ENCODE peak calls at places on chromosomes 11 and 22, in five cellular contexts. One of them, this sample, is unnamed.

GRCh38 chr11:99020324-99021225 is at the start of gene CNTN5:
- DNase-seq in stimulated activated CD8-positive, alpha-beta memory T cell treated with anti-CD3 and anti-CD28 coated beads, Interleukin-2, amount 100 ng/mL, for 1 hour: no peak
- DNase-seq in epithelial cell of prostate: no peak
- DNase-seq in Ammon's horn: peak; percentile 60
- DNase-seq in uterus: peak; percentile 20
- DNase-seq in this sample: no peak

GRCh38 chr22:46484861-46485595 is 52.4 kb downstream of the CELSR1 start:
- DNase-seq in stimulated activated CD8-positive, alpha-beta memory T cell treated with anti-CD3 and anti-CD28 coated beads, Interleukin-2, amount 100 ng/mL, for 1 hour: no peak
- DNase-seq in epithelial cell of prostate: no peak
- DNase-seq in Ammon's horn: no peak
- DNase-seq in uterus: no peak
- DNase-seq in this sample: no peak

GRCh38 chr11:110759972-110760381 is 47.7 kb upstream of the ARHGAP20 start:
- DNase-seq in stimulated activated CD8-positive, alpha-beta memory T cell treated with anti-CD3 and anti-CD28 coated beads, Interleukin-2, amount 100 ng/mL, for 1 hour: no peak
- DNase-seq in epithelial cell of prostate: peak; percentile 14
- DNase-seq in Ammon's horn: no peak
- DNase-seq in uterus: no peak
- DNase-seq in this sample: no peak

GRCh38 chr22:45112136-45112879 is 51.4 kb upstream of the NUP50 start:
- DNase-seq in stimulated activated CD8-positive, alpha-beta memory T cell treated with anti-CD3 and anti-CD28 coated beads, Interleukin-2, amount 100 ng/mL, for 1 hour: no peak
- DNase-seq in epithelial cell of prostate: peak; percentile 64
- DNase-seq in Ammon's horn: no peak
- DNase-seq in uterus: no peak
- DNase-seq in this sample: no peak

GRCh38 chr11:3859373-3859881 is 4.0 kb downstream of the STIM1 start:
- DNase-seq in stimulated activated CD8-positive, alpha-beta memory T cell treated with anti-CD3 and anti-CD28 coated beads, Interleukin-2, amount 100 ng/mL, for 1 hour: no peak
- DNase-seq in epithelial cell of prostate: no peak
- DNase-seq in Ammon's horn: no peak
- DNase-seq in uterus: no peak
- DNase-seq in this sample: no peak

GRCh38 chr22:45678961-45679912 is 7.6 kb downstream of the ATXN10 start:
- DNase-seq in stimulated activated CD8-positive, alpha-beta memory T cell treated with anti-CD3 and anti-CD28 coated beads, Interleukin-2, amount 100 ng/mL, for 1 hour: no peak
- DNase-seq in epithelial cell of prostate: no peak
- DNase-seq in Ammon's horn: peak; percentile 46
- DNase-seq in uterus: no peak
- DNase-seq in this sample: no peak

GRCh38 chr11:128437137-128437536 is 150.2 kb downstream of the ETS1 start:
- DNase-seq in stimulated activated CD8-positive, alpha-beta memory T cell treated with anti-CD3 and anti-CD28 coated beads, Interleukin-2, amount 100 ng/mL, for 1 hour: no peak
- DNase-seq in epithelial cell of prostate: no peak
- DNase-seq in Ammon's horn: no peak
- DNase-seq in uterus: no peak
- DNase-seq in this sample: no peak

GRCh38 chr22:29073618-29074275 is 912 bp downstream of the KREMEN1 start:
- DNase-seq in stimulated activated CD8-positive, alpha-beta memory T cell treated with anti-CD3 and anti-CD28 coated beads, Interleukin-2, amount 100 ng/mL, for 1 hour: no peak
- DNase-seq in epithelial cell of prostate: no peak
- DNase-seq in Ammon's horn: peak; percentile 30
- DNase-seq in uterus: peak; percentile 59
- DNase-seq in this sample: no peak

GRCh38 chr11:116101737-116102275 is 597.6 kb upstream of the CADM1 start:
- DNase-seq in stimulated activated CD8-positive, alpha-beta memory T cell treated with anti-CD3 and anti-CD28 coated beads, Interleukin-2, amount 100 ng/mL, for 1 hour: no peak
- DNase-seq in epithelial cell of prostate: no peak
- DNase-seq in Ammon's horn: no peak
- DNase-seq in uterus: no peak
- DNase-seq in this sample: no peak

GRCh38 chr11:65612691-65613090 is 1.3 kb downstream of the MAP3K11 start:
- DNase-seq in stimulated activated CD8-positive, alpha-beta memory T cell treated with anti-CD3 and anti-CD28 coated beads, Interleukin-2, amount 100 ng/mL, for 1 hour: no peak
- DNase-seq in epithelial cell of prostate: no peak
- DNase-seq in Ammon's horn: no peak
- DNase-seq in uterus: no peak
- DNase-seq in this sample: no peak

GRCh38 chr22:32649515-32650200 is 151.8 kb upstream of the TIMP3 start:
- DNase-seq in stimulated activated CD8-positive, alpha-beta memory T cell treated with anti-CD3 and anti-CD28 coated beads, Interleukin-2, amount 100 ng/mL, for 1 hour: no peak
- DNase-seq in epithelial cell of prostate: no peak
- DNase-seq in Ammon's horn: no peak
- DNase-seq in uterus: peak; percentile 60
- DNase-seq in this sample: no peak

GRCh38 chr11:8289426-8290047 is 25.9 kb upstream of the LMO1 start:
- DNase-seq in stimulated activated CD8-positive, alpha-beta memory T cell treated with anti-CD3 and anti-CD28 coated beads, Interleukin-2, amount 100 ng/mL, for 1 hour: no peak
- DNase-seq in epithelial cell of prostate: no peak
- DNase-seq in Ammon's horn: no peak
- DNase-seq in uterus: no peak
- DNase-seq in this sample: no peak

GRCh38 chr11:8338138-8338537 is 74.5 kb upstream of the LMO1 start:
- DNase-seq in stimulated activated CD8-positive, alpha-beta memory T cell treated with anti-CD3 and anti-CD28 coated beads, Interleukin-2, amount 100 ng/mL, for 1 hour: no peak
- DNase-seq in epithelial cell of prostate: no peak
- DNase-seq in Ammon's horn: peak; percentile 36
- DNase-seq in uterus: no peak
- DNase-seq in this sample: no peak

GRCh38 chr11:35746356-35747153 is 84.0 kb downstream of the TRIM44 start:
- DNase-seq in stimulated activated CD8-positive, alpha-beta memory T cell treated with anti-CD3 and anti-CD28 coated beads, Interleukin-2, amount 100 ng/mL, for 1 hour: no peak
- DNase-seq in epithelial cell of prostate: no peak
- DNase-seq in Ammon's horn: no peak
- DNase-seq in uterus: no peak
- DNase-seq in this sample: no peak

GRCh38 chr11:12802418-12803085 is 128.3 kb downstream of the TEAD1 start:
- DNase-seq in stimulated activated CD8-positive, alpha-beta memory T cell treated with anti-CD3 and anti-CD28 coated beads, Interleukin-2, amount 100 ng/mL, for 1 hour: no peak
- DNase-seq in epithelial cell of prostate: peak; percentile 94
- DNase-seq in Ammon's horn: peak; percentile 28
- DNase-seq in uterus: peak; percentile 54
- DNase-seq in this sample: no peak

GRCh38 chr11:85875505-85875904 is 20.3 kb downstream of the CCDC83 start:
- DNase-seq in stimulated activated CD8-positive, alpha-beta memory T cell treated with anti-CD3 and anti-CD28 coated beads, Interleukin-2, amount 100 ng/mL, for 1 hour: no peak
- DNase-seq in epithelial cell of prostate: no peak
- DNase-seq in Ammon's horn: no peak
- DNase-seq in uterus: no peak
- DNase-seq in this sample: no peak

GRCh38 chr22:49749227-49749626 is 78.4 kb downstream of the BRD1 start:
- DNase-seq in stimulated activated CD8-positive, alpha-beta memory T cell treated with anti-CD3 and anti-CD28 coated beads, Interleukin-2, amount 100 ng/mL, for 1 hour: no peak
- DNase-seq in epithelial cell of prostate: no peak
- DNase-seq in Ammon's horn: no peak
- DNase-seq in uterus: no peak
- DNase-seq in this sample: no peak

GRCh38 chr11:126157326-126158030 is 54.0 kb downstream of the RPUSD4 start:
- DNase-seq in stimulated activated CD8-positive, alpha-beta memory T cell treated with anti-CD3 and anti-CD28 coated beads, Interleukin-2, amount 100 ng/mL, for 1 hour: no peak
- DNase-seq in epithelial cell of prostate: no peak
- DNase-seq in Ammon's horn: no peak
- DNase-seq in uterus: no peak
- DNase-seq in this sample: no peak

GRCh38 chr22:42132457-42132856 is 1.8 kb upstream of the CYP2D6 start:
- DNase-seq in stimulated activated CD8-positive, alpha-beta memory T cell treated with anti-CD3 and anti-CD28 coated beads, Interleukin-2, amount 100 ng/mL, for 1 hour: no peak
- DNase-seq in epithelial cell of prostate: no peak
- DNase-seq in Ammon's horn: no peak
- DNase-seq in uterus: no peak
- DNase-seq in this sample: no peak

GRCh38 chr11:77121876-77122575 is 6.0 kb upstream of the MYO7A start:
- DNase-seq in stimulated activated CD8-positive, alpha-beta memory T cell treated with anti-CD3 and anti-CD28 coated beads, Interleukin-2, amount 100 ng/mL, for 1 hour: no peak
- DNase-seq in epithelial cell of prostate: no peak
- DNase-seq in Ammon's horn: no peak
- DNase-seq in uterus: no peak
- DNase-seq in this sample: no peak

GRCh38 chr22:41052661-41053490 is 39.5 kb upstream of the EP300 start:
- DNase-seq in stimulated activated CD8-positive, alpha-beta memory T cell treated with anti-CD3 and anti-CD28 coated beads, Interleukin-2, amount 100 ng/mL, for 1 hour: no peak
- DNase-seq in epithelial cell of prostate: peak; percentile 22
- DNase-seq in Ammon's horn: no peak
- DNase-seq in uterus: no peak
- DNase-seq in this sample: no peak

GRCh38 chr11:106459135-106459534 is 381.7 kb downstream of the AASDHPPT start:
- DNase-seq in stimulated activated CD8-positive, alpha-beta memory T cell treated with anti-CD3 and anti-CD28 coated beads, Interleukin-2, amount 100 ng/mL, for 1 hour: no peak
- DNase-seq in epithelial cell of prostate: no peak
- DNase-seq in Ammon's horn: no peak
- DNase-seq in uterus: no peak
- DNase-seq in this sample: no peak

GRCh38 chr11:7413961-7414728 is 71.2 kb upstream of the OLFML1 start:
- DNase-seq in stimulated activated CD8-positive, alpha-beta memory T cell treated with anti-CD3 and anti-CD28 coated beads, Interleukin-2, amount 100 ng/mL, for 1 hour: no peak
- DNase-seq in epithelial cell of prostate: peak; percentile 18
- DNase-seq in Ammon's horn: no peak
- DNase-seq in uterus: no peak
- DNase-seq in this sample: no peak

GRCh38 chr11:122375687-122376399 is 259.8 kb upstream of the BLID start:
- DNase-seq in stimulated activated CD8-positive, alpha-beta memory T cell treated with anti-CD3 and anti-CD28 coated beads, Interleukin-2, amount 100 ng/mL, for 1 hour: no peak
- DNase-seq in epithelial cell of prostate: peak; percentile 43
- DNase-seq in Ammon's horn: no peak
- DNase-seq in uterus: no peak
- DNase-seq in this sample: no peak

GRCh38 chr22:48734359-48734758 is 1093.3 kb downstream of the BRD1 start:
- DNase-seq in stimulated activated CD8-positive, alpha-beta memory T cell treated with anti-CD3 and anti-CD28 coated beads, Interleukin-2, amount 100 ng/mL, for 1 hour: no peak
- DNase-seq in epithelial cell of prostate: no peak
- DNase-seq in Ammon's horn: no peak
- DNase-seq in uterus: no peak
- DNase-seq in this sample: no peak

GRCh38 chr22:21693999-21694341 is 28.2 kb downstream of the PPIL2 start:
- DNase-seq in stimulated activated CD8-positive, alpha-beta memory T cell treated with anti-CD3 and anti-CD28 coated beads, Interleukin-2, amount 100 ng/mL, for 1 hour: no peak
- DNase-seq in epithelial cell of prostate: no peak
- DNase-seq in Ammon's horn: no peak
- DNase-seq in uterus: no peak
- DNase-seq in this sample: no peak